ENCODE peak calls at places on chromosomes 12 and 14, in five cellular contexts. One of them, this sample, is unnamed.

GRCh38 chr14:99325591-99325990 is 53.6 kb upstream of the BCL11B start:
- DNase-seq in HepG2: no peak
- DNase-seq in SK-N-SH: peak
- DNase-seq in GM12878: no peak
- DNase-seq in HCT116: no peak
- DNase-seq in this sample: no peak

GRCh38 chr12:132622437-132623071 is 4.0 kb downstream of the P2RX2 start:
- DNase-seq in HepG2: no peak
- DNase-seq in SK-N-SH: no peak
- DNase-seq in GM12878: no peak
- DNase-seq in HCT116: no peak
- DNase-seq in this sample: no peak

GRCh38 chr12:113239811-113240331 is 18.6 kb downstream of the TPCN1 start:
- DNase-seq in HCT116: no peak
- DNase-seq in HepG2: no peak
- DNase-seq in SK-N-SH: no peak
- DNase-seq in GM12878: no peak
- DNase-seq in this sample: no peak

GRCh38 chr12:214005-214736 is at the start of gene SLC6A12:
- DNase-seq in HepG2: peak
- DNase-seq in SK-N-SH: no peak
- DNase-seq in GM12878: no peak
- DNase-seq in HCT116: no peak
- DNase-seq in this sample: no peak

GRCh38 chr12:45232771-45233372 is 17.0 kb downstream of the ANO6 start:
- DNase-seq in HCT116: peak
- DNase-seq in SK-N-SH: no peak
- DNase-seq in HepG2: peak
- DNase-seq in GM12878: peak
- DNase-seq in this sample: peak

GRCh38 chr12:79522237-79522636 is 168.5 kb downstream of the PAWR start:
- DNase-seq in GM12878: no peak
- DNase-seq in HCT116: no peak
- DNase-seq in HepG2: no peak
- DNase-seq in SK-N-SH: no peak
- DNase-seq in this sample: no peak

GRCh38 chr12:47774664-47775063 is 1.6 kb downstream of the SLC48A1 start:
- DNase-seq in GM12878: no peak
- DNase-seq in SK-N-SH: no peak
- DNase-seq in HepG2: no peak
- DNase-seq in HCT116: no peak
- DNase-seq in this sample: no peak

GRCh38 chr14:102579696-102580551 is 12.5 kb upstream of the RCOR1 start:
- DNase-seq in GM12878: no peak
- DNase-seq in SK-N-SH: peak
- DNase-seq in HCT116: no peak
- DNase-seq in HepG2: no peak
- DNase-seq in this sample: no peak

GRCh38 chr14:89564291-89564957 is 147.4 kb upstream of the FOXN3 start:
- DNase-seq in HCT116: no peak
- DNase-seq in GM12878: no peak
- DNase-seq in SK-N-SH: no peak
- DNase-seq in HepG2: no peak
- DNase-seq in this sample: no peak

GRCh38 chr12:132596016-132596415 is 14.4 kb downstream of the LRCOL1 start:
- DNase-seq in HepG2: no peak
- DNase-seq in HCT116: no peak
- DNase-seq in SK-N-SH: no peak
- DNase-seq in GM12878: no peak
- DNase-seq in this sample: no peak

GRCh38 chr14:105682956-105683570 is 156.7 kb downstream of the TMEM121 start:
- DNase-seq in HCT116: no peak
- DNase-seq in GM12878: no peak
- DNase-seq in SK-N-SH: no peak
- DNase-seq in HepG2: no peak
- DNase-seq in this sample: no peak

GRCh38 chr14:70753518-70753953 is 55.8 kb downstream of the MAP3K9 start:
- DNase-seq in SK-N-SH: no peak
- DNase-seq in HepG2: peak
- DNase-seq in HCT116: no peak
- DNase-seq in GM12878: no peak
- DNase-seq in this sample: no peak

GRCh38 chr12:34304546-34304945 is 282.2 kb downstream of the ALG10 start:
- DNase-seq in SK-N-SH: no peak
- DNase-seq in GM12878: no peak
- DNase-seq in HepG2: no peak
- DNase-seq in HCT116: no peak
- DNase-seq in this sample: no peak

GRCh38 chr14:89444044-89444443 is 27.0 kb upstream of the FOXN3 start:
- DNase-seq in GM12878: no peak
- DNase-seq in HCT116: no peak
- DNase-seq in HepG2: no peak
- DNase-seq in SK-N-SH: no peak
- DNase-seq in this sample: no peak

GRCh38 chr14:75446447-75446846 is 18.6 kb downstream of the JDP2 start:
- DNase-seq in HCT116: no peak
- DNase-seq in HepG2: no peak
- DNase-seq in SK-N-SH: no peak
- DNase-seq in GM12878: no peak
- DNase-seq in this sample: no peak

GRCh38 chr12:128268348-128268725 is 1.4 kb downstream of the TMEM132C start:
- DNase-seq in GM12878: no peak
- DNase-seq in SK-N-SH: peak
- DNase-seq in HCT116: no peak
- DNase-seq in HepG2: no peak
- DNase-seq in this sample: no peak

GRCh38 chr12:27336254-27336653 is 3.6 kb downstream of the BMAL2 start:
- DNase-seq in HCT116: no peak
- DNase-seq in HepG2: no peak
- DNase-seq in SK-N-SH: no peak
- DNase-seq in GM12878: no peak
- DNase-seq in this sample: no peak

GRCh38 chr12:47360771-47361388 is 281.1 kb upstream of the AMIGO2 start:
- DNase-seq in SK-N-SH: no peak
- DNase-seq in GM12878: no peak
- DNase-seq in HCT116: no peak
- DNase-seq in HepG2: no peak
- DNase-seq in this sample: no peak

GRCh38 chr14:87483651-87484260 is 509.2 kb downstream of the GALC start:
- DNase-seq in HCT116: no peak
- DNase-seq in SK-N-SH: no peak
- DNase-seq in HepG2: no peak
- DNase-seq in GM12878: no peak
- DNase-seq in this sample: no peak

GRCh38 chr14:85731198-85731597 is 201.3 kb downstream of the FLRT2 start:
- DNase-seq in SK-N-SH: no peak
- DNase-seq in GM12878: no peak
- DNase-seq in HCT116: no peak
- DNase-seq in HepG2: no peak
- DNase-seq in this sample: no peak

GRCh38 chr14:78848234-78848820 is 678.2 kb downstream of the NRXN3 start:
- DNase-seq in SK-N-SH: peak
- DNase-seq in HepG2: peak
- DNase-seq in HCT116: peak
- DNase-seq in GM12878: no peak
- DNase-seq in this sample: peak

GRCh38 chr12:105355752-105356151 is 25.3 kb downstream of the C12orf75 start:
- DNase-seq in HCT116: peak
- DNase-seq in GM12878: no peak
- DNase-seq in HepG2: peak
- DNase-seq in SK-N-SH: no peak
- DNase-seq in this sample: no peak

GRCh38 chr12:89470741-89471504 is 53.7 kb downstream of the GALNT4 start:
- DNase-seq in HepG2: peak
- DNase-seq in SK-N-SH: peak
- DNase-seq in GM12878: no peak
- DNase-seq in HCT116: peak
- DNase-seq in this sample: peak

GRCh38 chr14:68683326-68683725 is 109.5 kb downstream of the ZFP36L1 start:
- DNase-seq in GM12878: no peak
- DNase-seq in HCT116: no peak
- DNase-seq in HepG2: no peak
- DNase-seq in SK-N-SH: no peak
- DNase-seq in this sample: no peak

DNA sequence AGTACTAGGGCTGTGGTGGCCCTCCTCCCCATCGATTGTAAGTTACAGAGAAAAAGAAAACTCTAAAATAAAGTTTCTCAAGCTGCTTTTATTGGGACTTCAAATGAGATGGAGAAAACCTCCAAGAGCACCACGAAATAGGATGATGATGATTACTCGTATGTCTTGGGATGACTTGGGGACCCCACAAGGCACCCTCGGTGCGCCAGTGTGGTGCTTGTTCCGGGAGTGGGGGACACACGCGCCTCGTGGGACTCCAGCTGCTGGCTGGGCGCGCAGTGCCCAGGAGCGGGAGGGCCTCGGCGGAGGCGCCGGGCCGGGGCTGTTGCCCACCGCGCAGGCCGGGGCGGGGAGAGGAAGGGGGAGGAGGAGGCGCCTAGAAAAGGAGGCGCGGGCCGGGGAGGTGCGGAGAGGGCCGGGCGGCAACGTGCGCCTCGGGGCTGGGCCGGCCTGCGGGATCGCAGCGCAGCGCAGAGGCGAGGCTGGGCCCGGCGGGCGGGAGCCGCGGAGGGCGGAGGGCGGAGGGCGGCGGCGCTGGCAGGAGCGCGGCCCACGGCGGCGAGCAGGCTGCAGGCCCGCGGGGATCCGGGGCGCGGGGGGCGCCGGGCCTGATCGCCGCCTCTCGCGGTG is at the start of gene RFLNA:
- DNase-seq in GM12878: no peak
- DNase-seq in HCT116: no peak
- DNase-seq in SK-N-SH: peak
- DNase-seq in HepG2: no peak
- DNase-seq in this sample: no peak
- H3K27ac ChIP-seq in GM12878: no peak
- H3K27ac ChIP-seq in HCT116: no peak
- H3K27ac ChIP-seq in SK-N-SH: no peak
- H3K27ac ChIP-seq in HepG2: no peak
- H3K27ac ChIP-seq in this sample: no peak

GRCh38 chr14:60639677-60640076 is 9.6 kb downstream of the SIX1 start:
- DNase-seq in HCT116: no peak
- DNase-seq in GM12878: no peak
- DNase-seq in SK-N-SH: no peak
- DNase-seq in HepG2: no peak
- DNase-seq in this sample: no peak

GRCh38 chr14:60640859-60641721 is 8.2 kb downstream of the SIX1 start:
- DNase-seq in SK-N-SH: no peak
- DNase-seq in HepG2: no peak
- DNase-seq in HCT116: no peak
- DNase-seq in GM12878: no peak
- DNase-seq in this sample: no peak

GRCh38 chr14:60637138-60637489 is 12.2 kb downstream of the SIX1 start:
- DNase-seq in SK-N-SH: no peak
- DNase-seq in HepG2: no peak
- DNase-seq in HCT116: no peak
- DNase-seq in GM12878: no peak
- DNase-seq in this sample: no peak

GRCh38 chr14:60634153-60634552 is 15.1 kb downstream of the SIX1 start:
- DNase-seq in HepG2: no peak
- DNase-seq in HCT116: no peak
- DNase-seq in GM12878: no peak
- DNase-seq in SK-N-SH: no peak
- DNase-seq in this sample: no peak

GRCh38 chr14:60637490-60638452 is 11.5 kb downstream of the SIX1 start:
- DNase-seq in HCT116: no peak
- DNase-seq in GM12878: no peak
- DNase-seq in HepG2: no peak
- DNase-seq in SK-N-SH: peak
- DNase-seq in this sample: no peak
- TF ChIP-seq SIN3A in HCT116: no peak
- TF ChIP-seq SIN3A in GM12878: no peak
- TF ChIP-seq SIN3A in HepG2: no peak
- TF ChIP-seq SIN3A in SK-N-SH: no peak
- TF ChIP-seq SIN3A in this sample: no peak

DNA sequence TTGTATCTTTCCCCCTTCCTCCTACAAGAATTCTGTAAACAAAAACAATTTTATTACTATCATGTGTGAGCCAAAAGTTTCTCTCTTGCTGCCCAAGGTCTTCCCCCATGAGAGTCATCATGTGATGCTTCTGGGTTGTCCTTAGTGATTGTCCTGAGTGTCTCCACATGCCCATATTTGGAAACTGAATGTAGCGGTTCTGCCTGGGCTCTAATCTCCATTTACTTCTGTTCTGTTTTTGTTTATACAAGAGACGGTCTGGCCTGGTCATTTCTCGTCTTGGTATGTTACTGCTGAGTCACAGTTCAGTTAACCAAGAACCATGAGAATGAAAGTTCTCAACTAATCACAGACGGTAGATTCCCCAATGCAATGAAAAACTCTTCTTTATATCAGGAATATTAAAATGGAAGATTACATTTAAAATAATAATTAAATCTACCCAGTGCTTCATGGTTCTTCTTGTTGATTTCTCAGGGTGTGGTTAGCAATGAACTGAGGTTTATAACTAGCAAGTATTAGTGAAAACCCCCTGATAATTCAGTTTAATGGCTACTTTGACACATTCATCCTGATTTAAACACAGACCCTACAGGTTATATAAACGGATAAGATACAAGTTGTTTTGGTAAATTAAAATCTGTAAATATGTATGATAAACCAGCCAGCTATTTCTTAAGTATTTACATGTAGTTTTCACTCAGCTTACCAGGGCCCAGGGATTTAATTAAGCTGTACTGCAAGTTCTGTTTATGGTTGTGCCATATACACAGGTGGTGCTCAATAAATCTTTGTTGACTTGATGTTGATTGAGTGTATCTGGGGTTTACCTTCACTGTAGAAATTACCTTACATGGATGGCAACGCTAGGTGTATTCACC is 81.1 kb downstream of the PELI2 start:
- DNase-seq in SK-N-SH: no peak
- DNase-seq in HepG2: no peak
- DNase-seq in HCT116: no peak
- DNase-seq in GM12878: peak
- DNase-seq in this sample: no peak
- H3K27ac ChIP-seq in SK-N-SH: no peak
- H3K27ac ChIP-seq in HepG2: no peak
- H3K27ac ChIP-seq in HCT116: no peak
- H3K27ac ChIP-seq in GM12878: peak
- H3K27ac ChIP-seq in this sample: no peak

GRCh38 chr12:109151457-109151856 is 35.1 kb downstream of the ACACB start:
- DNase-seq in SK-N-SH: no peak
- DNase-seq in HCT116: no peak
- DNase-seq in GM12878: no peak
- DNase-seq in HepG2: no peak
- DNase-seq in this sample: no peak

GRCh38 chr12:109156036-109156435 is 39.6 kb downstream of the ACACB start:
- DNase-seq in SK-N-SH: no peak
- DNase-seq in GM12878: no peak
- DNase-seq in HCT116: no peak
- DNase-seq in HepG2: no peak
- DNase-seq in this sample: no peak

GRCh38 chr12:109156586-109156985 is 40.2 kb downstream of the ACACB start:
- DNase-seq in HCT116: no peak
- DNase-seq in SK-N-SH: no peak
- DNase-seq in HepG2: no peak
- DNase-seq in GM12878: no peak
- DNase-seq in this sample: no peak

GRCh38 chr12:109154485-109155438 is 38.4 kb downstream of the ACACB start:
- DNase-seq in HCT116: peak
- DNase-seq in SK-N-SH: peak
- DNase-seq in GM12878: peak
- DNase-seq in HepG2: peak
- DNase-seq in this sample: peak

GRCh38 chr12:109153711-109154434 is 37.5 kb downstream of the ACACB start:
- DNase-seq in SK-N-SH: peak
- DNase-seq in HCT116: no peak
- DNase-seq in GM12878: no peak
- DNase-seq in HepG2: peak
- DNase-seq in this sample: no peak
- TF ChIP-seq SIN3A in SK-N-SH: peak
- TF ChIP-seq SIN3A in HCT116: no peak
- TF ChIP-seq SIN3A in GM12878: no peak
- TF ChIP-seq SIN3A in HepG2: no peak
- TF ChIP-seq SIN3A in this sample: no peak